ENCODE peak calls at places on chromosome 16, in five cellular contexts. C, T, R, B and K are unnamed samples.

GRCh38 chr16:19655242-19655777 is 62.7 kb downstream of the KNOP1 start:
- DNase-seq in C (no peak), R (no peak), T (no peak), B (no peak), K (no peak)

GRCh38 chr16:76583995-76584394 is 306.8 kb downstream of the CNTNAP4 start:
- DNase-seq in R (no peak), B (no peak), C (no peak), T (no peak), K (no peak)

GRCh38 chr16:3797904-3798811 is 80.8 kb upstream of the TRAP1 start:
- DNase-seq in B (no peak), C (no peak), R (no peak), T (no peak), K (peak; percentile 19)

GRCh38 chr16:69501956-69502457 is 63.8 kb upstream of the NFAT5 start:
- DNase-seq in R (no peak), C (no peak), B (no peak), T (no peak), K (no peak)

GRCh38 chr16:4315185-4316102 is at the start of gene GLIS2:
- DNase-seq in T (peak; percentile 81), B (no peak), R (peak; percentile 33), C (no peak), K (peak; percentile 82)

GRCh38 chr16:9077001-9077809 is 14.2 kb upstream of the HAPSTR1 start:
- DNase-seq in B (no peak), C (no peak), R (no peak), T (peak; percentile 59), K (peak; percentile 53)

GRCh38 chr16:49021136-49021535 is 260.5 kb downstream of the CBLN1 start:
- DNase-seq in B (no peak), T (peak; percentile 16), R (no peak), C (no peak), K (no peak)

GRCh38 chr16:48231675-48232214 is 12.4 kb upstream of the LONP2 start:
- DNase-seq in T (no peak), R (peak; percentile 14), C (no peak), B (no peak), K (peak; percentile 32)

GRCh38 chr16:80158766-80159165 is 382.0 kb upstream of the DYNLRB2 start:
- DNase-seq in C (no peak), T (peak; percentile 72), R (no peak), B (no peak), K (peak; percentile 48)

GRCh38 chr16:13781579-13782338 is 138.2 kb upstream of the ERCC4 start:
- DNase-seq in T (no peak), R (no peak), B (no peak), C (no peak), K (no peak)

GRCh38 chr16:27318399-27319256 is 4.9 kb downstream of the IL4R start:
- DNase-seq in B (peak; percentile 51), T (peak; percentile 74), R (peak; percentile 45), C (peak; percentile 52), K (no peak)

GRCh38 chr16:8905795-8906591 is 23.8 kb downstream of the LITAFD start:
- DNase-seq in C (no peak), T (no peak), R (no peak), B (no peak), K (no peak)

GRCh38 chr16:31365131-31365865 is 10.3 kb downstream of the ITGAX start:
- DNase-seq in T (no peak), B (no peak), C (no peak), R (no peak), K (no peak)

GRCh38 chr16:50311891-50312501 is 45.6 kb downstream of the ADCY7 start:
- DNase-seq in B (no peak), R (no peak), C (no peak), T (no peak), K (no peak)

GRCh38 chr16:72287646-72288045 is 115.7 kb upstream of the PMFBP1 start:
- DNase-seq in R (no peak), B (no peak), C (no peak), T (no peak), K (no peak)

GRCh38 chr16:73033271-73033998 is 14.5 kb downstream of the ZFHX3 start:
- DNase-seq in C (no peak), B (no peak), R (no peak), T (no peak), K (peak; percentile 30)